ENCODE peak calls at places on chromosomes 4 and X, in nine cellular contexts. W is NB4, O is A549, U is body of pancreas, K is adrenal gland, J is testis, X is K562, G is sigmoid colon, Z is lower leg skin. I is an unnamed sample.

GRCh38 chrX:120664081-120664480 is 34.2 kb upstream of the C1GALT1C1 start:
- DNase-seq in W (peak), O (peak), U (no peak), K (no peak), J (no peak), X (no peak), G (no peak), Z (no peak), I (no peak)

GRCh38 chr4:186689476-186689875 is 34.2 kb downstream of the FAT1 start:
- DNase-seq in W (no peak), O (no peak), U (peak), K (no peak), J (no peak), X (no peak), G (peak), Z (no peak), I (no peak)

GRCh38 chrX:110412971-110413726 is 54.5 kb downstream of the RTL9 start:
- DNase-seq in W (peak), O (peak), U (peak), K (peak), J (peak), X (peak), G (peak), Z (peak), I (peak)

GRCh38 chr4:15482842-15483241 is 13.2 kb downstream of the CC2D2A start:
- DNase-seq in W (no peak), O (no peak), U (no peak), K (no peak), J (no peak), X (no peak), G (no peak), Z (no peak), I (no peak)

GRCh38 chr4:164012396-164013027 is 518.0 kb downstream of the TMA16 start:
- DNase-seq in W (peak), O (peak), U (no peak), K (no peak), J (no peak), X (no peak), G (no peak), Z (no peak), I (peak)

GRCh38 chr4:4317496-4318232 is 27.6 kb downstream of the ZBTB49 start:
- DNase-seq in W (no peak), O (no peak), U (no peak), K (no peak), J (no peak), X (no peak), G (peak), Z (no peak), I (no peak)

GRCh38 chr4:22670953-22671352 is 21.8 kb upstream of the GBA3 start:
- DNase-seq in W (no peak), O (no peak), U (no peak), K (no peak), J (no peak), X (no peak), G (no peak), Z (no peak), I (no peak)

GRCh38 chr4:92497141-92497540 is 193.4 kb downstream of the GRID2 start:
- DNase-seq in W (no peak), O (no peak), U (no peak), K (no peak), J (no peak), X (no peak), G (no peak), Z (no peak), I (no peak)

GRCh38 chr4:128596844-128597243 is 212.7 kb upstream of the JADE1 start:
- DNase-seq in W (no peak), O (peak), U (no peak), K (no peak), J (no peak), X (no peak), G (no peak), Z (no peak), I (no peak)

GRCh38 chr4:61911313-61911756 is 711.2 kb downstream of the ADGRL3 start:
- DNase-seq in W (no peak), O (no peak), U (no peak), K (no peak), J (no peak), X (no peak), G (no peak), Z (no peak), I (no peak)

GRCh38 chr4:10810411-10810810 is 125.8 kb upstream of the CLNK start:
- DNase-seq in W (no peak), O (no peak), U (no peak), K (no peak), J (no peak), X (no peak), G (no peak), Z (no peak), I (no peak)

GRCh38 chrX:115504167-115504566 is 56.8 kb upstream of the PLS3 start:
- DNase-seq in W (no peak), O (no peak), U (no peak), K (no peak), J (no peak), X (no peak), G (no peak), Z (peak), I (no peak)

GRCh38 chr4:19156786-19157185 is 1094.9 kb upstream of the SLIT2 start:
- DNase-seq in W (no peak), O (no peak), U (no peak), K (no peak), J (no peak), X (no peak), G (no peak), Z (no peak), I (no peak)

GRCh38 chr4:59126996-59127395 is 2016.8 kb upstream of the IGFBP7 start:
- DNase-seq in W (no peak), O (no peak), U (no peak), K (no peak), J (no peak), X (no peak), G (no peak), Z (no peak), I (no peak)

GRCh38 chr4:173448103-173448502 is 49.2 kb upstream of the SCRG1 start:
- DNase-seq in W (no peak), O (no peak), U (no peak), K (peak), J (peak), X (no peak), G (peak), Z (peak), I (no peak)

GRCh38 chrX:131802836-131803626 is 220.1 kb upstream of the STK26 start:
- DNase-seq in W (peak), O (peak), U (no peak), K (peak), J (peak), X (peak), G (peak), Z (no peak), I (peak)

GRCh38 chr4:80173387-80173786 is 23.9 kb upstream of the PRDM8 start:
- DNase-seq in W (peak), O (no peak), U (no peak), K (no peak), J (no peak), X (no peak), G (no peak), Z (no peak), I (peak)

GRCh38 chr4:8818063-8818881 is 53.4 kb downstream of the HMX1 start:
- DNase-seq in W (no peak), O (no peak), U (no peak), K (peak), J (peak), X (no peak), G (peak), Z (peak), I (no peak)

GRCh38 chr4:169619518-169619957 is 840 bp upstream of the CLCN3 start:
- DNase-seq in W (peak), O (peak), U (peak), K (peak), J (peak), X (peak), G (no peak), Z (peak), I (no peak)

GRCh38 chr4:146520894-146521542 is 722 bp downstream of the SLC10A7 start:
- DNase-seq in W (peak), O (peak), U (peak), K (no peak), J (peak), X (peak), G (no peak), Z (peak), I (no peak)
- TF ChIP-seq POLR2A in W (no peak), O (no peak), U (peak), K (peak), J (no peak), X (no peak), G (no peak), Z (no peak), I (no peak)

DNA sequence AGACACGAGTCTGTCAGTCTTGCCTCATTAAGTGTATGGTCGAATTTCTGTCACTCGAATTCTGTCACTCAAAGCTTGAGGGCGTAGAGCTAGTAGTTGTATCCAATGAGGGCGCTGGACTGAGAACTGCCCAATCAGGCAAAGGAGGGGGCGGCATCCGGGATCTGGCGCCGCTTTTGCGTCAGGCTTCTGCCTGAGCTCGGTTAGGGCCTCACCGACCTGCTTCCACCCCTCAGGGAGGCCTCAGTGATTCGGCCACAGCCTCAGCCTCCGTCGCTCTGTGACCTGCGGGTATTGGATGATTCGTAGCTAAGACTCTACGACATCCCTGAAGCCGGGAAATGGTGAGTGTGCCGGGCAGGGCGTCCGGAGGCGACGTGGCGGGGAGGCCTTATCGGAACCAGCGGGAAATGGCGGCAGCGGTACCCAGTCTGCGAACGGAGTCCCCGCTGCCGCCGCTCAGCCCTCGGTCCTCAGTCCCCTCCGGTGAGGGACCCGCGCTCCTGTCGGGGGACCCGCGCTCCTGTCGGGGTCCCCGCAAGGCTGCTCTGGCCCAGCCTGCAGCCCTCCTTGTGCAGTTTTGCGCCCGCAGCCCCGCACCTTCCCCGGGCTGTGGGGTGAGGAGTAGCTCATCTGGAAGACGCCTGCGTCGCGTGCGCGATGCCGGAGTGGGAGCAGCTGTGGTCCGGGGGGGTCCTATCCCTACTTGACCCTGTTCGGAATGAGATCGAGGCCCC is 88.3 kb downstream of the ZNF718 start:
- DNase-seq in W (no peak), O (no peak), U (peak), K (peak), J (peak), X (peak), G (peak), Z (peak), I (no peak)
- TF ChIP-seq POLR2A in W (no peak), O (no peak), U (peak), K (peak), J (peak), X (peak), G (peak), Z (no peak), I (no peak)

DNA sequence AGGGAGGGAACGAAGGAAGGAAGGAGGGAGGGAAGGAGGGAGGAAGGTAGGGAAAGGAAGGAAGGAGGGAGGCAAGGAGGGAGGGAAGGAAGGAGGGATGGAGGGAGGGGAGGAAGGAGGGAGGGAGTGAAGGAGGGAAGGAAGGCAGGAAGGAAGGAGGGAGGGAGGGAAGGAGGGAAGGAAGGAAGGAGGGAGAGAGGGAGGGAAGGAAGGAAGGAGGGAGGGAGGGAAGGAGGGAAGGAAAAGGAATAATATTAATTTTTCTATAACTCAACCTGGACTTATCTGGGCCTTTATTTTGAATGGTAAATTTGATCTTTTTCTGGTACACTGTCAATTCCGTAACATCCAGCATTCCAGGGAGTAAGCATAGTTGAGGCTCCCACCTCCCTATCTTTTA is 244.2 kb downstream of the SPRY1 start:
- DNase-seq in W (no peak), O (no peak), U (no peak), K (no peak), J (no peak), X (no peak), G (no peak), Z (no peak), I (no peak)
- TF ChIP-seq POLR2A in W (no peak), O (no peak), U (no peak), K (no peak), J (no peak), X (no peak), G (no peak), Z (no peak), I (no peak)

GRCh38 chr4:56978750-56979303 is at the start of gene POLR2B:
- DNase-seq in W (peak), O (peak), U (peak), K (peak), J (peak), X (peak), G (peak), Z (peak), I (peak)
- TF ChIP-seq POLR2A in W (peak), O (peak), U (peak), K (peak), J (peak), X (peak), G (peak), Z (no peak), I (peak)

I was measured in H54.